ENCODE peak calls at places on chromosomes 3 and 15, in seven cellular contexts. Y, I, A, F, W, O and G are unnamed samples.
A peak's percentile ranks its signal among the peaks of the same experiment; 100 is the strongest.

GRCh38 chr15:67834249-67834592 is 5.6 kb downstream of the RNU6-1 start:
- DNase-seq in Y (no peak), I (no peak), A (no peak), F (no peak), W (no peak), O (no peak), G (no peak)

GRCh38 chr3:172132159-172132586 is 92.8 kb downstream of the FNDC3B start:
- DNase-seq in Y (no peak), I (no peak), A (no peak), F (no peak), W (no peak), O (no peak), G (no peak)

GRCh38 chr15:63495780-63496179 is 8.6 kb upstream of the USP3 start:
- DNase-seq in Y (no peak), I (no peak), A (no peak), F (no peak), W (no peak), O (no peak), G (no peak)

GRCh38 chr3:178304758-178305157 is 231.5 kb upstream of the KCNMB2 start:
- DNase-seq in Y (no peak), I (no peak), A (no peak), F (no peak), W (no peak), O (peak; percentile 93), G (no peak)

GRCh38 chr3:189123595-189124387 is 48.0 kb upstream of the TPRG1 start:
- DNase-seq in Y (no peak), I (no peak), A (no peak), F (peak; percentile 39), W (no peak), O (no peak), G (no peak)

GRCh38 chr3:38029400-38030125 is at the start of gene PLCD1:
- DNase-seq in Y (peak; percentile 62), I (peak; percentile 41), A (peak; percentile 26), F (peak; percentile 91), W (no peak), O (no peak), G (no peak)

GRCh38 chr3:43071313-43071893 is 34.5 kb downstream of the POMGNT2 start:
- DNase-seq in Y (no peak), I (peak; percentile 54), A (no peak), F (no peak), W (no peak), O (no peak), G (peak; percentile 44)

GRCh38 chr3:37768107-37768809 is 93.4 kb upstream of the CTDSPL start:
- DNase-seq in Y (no peak), I (peak; percentile 54), A (no peak), F (no peak), W (no peak), O (peak; percentile 37), G (peak; percentile 6)